ENCODE peak calls at places on chromosomes 7 and 10, in four cellular contexts. Y is mesenteric fat pad; I is activated CD8-positive, alpha-beta memory T cell treated with anti-CD3 and anti-CD28 coated beads for 24 hours; A is GOT3. J is an unnamed sample.

GRCh38 chr10:44955408-44956070 is 4.1 kb upstream of the RASSF4 start:
- DNase-seq in Y (peak; percentile 89), A (no peak), I (peak; percentile 15), J (no peak)

GRCh38 chr7:100400656-100401055 is 27.4 kb downstream of the PILRA start:
- DNase-seq in A (no peak), I (no peak), Y (no peak), J (no peak)

GRCh38 chr7:93359520-93360198 is 127.5 kb downstream of the VPS50 start:
- DNase-seq in Y (no peak), A (no peak), I (no peak), J (peak; percentile 9)

GRCh38 chr7:17233643-17234397 is 64.6 kb upstream of the AHR start:
- DNase-seq in I (peak; percentile 77), A (no peak), Y (peak; percentile 83), J (no peak)

GRCh38 chr10:31062856-31063255 is 31.2 kb upstream of the ZNF438 start:
- DNase-seq in A (no peak), I (no peak), Y (no peak), J (no peak)

GRCh38 chr7:128407751-128408708 is 1.8 kb downstream of the IMPDH1 start:
- DNase-seq in I (no peak), Y (no peak), A (no peak), J (no peak)

GRCh38 chr10:28676297-28676967 is 889 bp upstream of the BAMBI start:
- DNase-seq in Y (no peak), A (no peak), I (no peak), J (no peak)

GRCh38 chr10:128928231-128928836 is 538.7 kb upstream of the MGMT start:
- DNase-seq in I (no peak), A (no peak), Y (no peak), J (no peak)

GRCh38 chr7:70405241-70405640 is 726.7 kb upstream of the GALNT17 start:
- DNase-seq in I (no peak), A (no peak), Y (no peak), J (no peak)

GRCh38 chr10:90443342-90443741 is 414.5 kb downstream of the HTR7 start:
- DNase-seq in Y (no peak), I (no peak), A (no peak), J (no peak)

GRCh38 chr7:123502216-123502615 is 32.2 kb downstream of the IQUB start:
- DNase-seq in Y (no peak), A (no peak), I (no peak), J (no peak)

GRCh38 chr10:76523215-76523614 is 1091.8 kb downstream of the LRMDA start:
- DNase-seq in I (no peak), A (no peak), Y (no peak), J (no peak)

GRCh38 chr7:91796122-91796521 is 84.4 kb downstream of the MTERF1 start:
- DNase-seq in A (no peak), I (no peak), Y (no peak), J (no peak)

GRCh38 chr10:49748006-49748405 is 14.1 kb downstream of the OGDHL start:
- DNase-seq in Y (peak; percentile 71), A (no peak), I (peak; percentile 35), J (no peak)

GRCh38 chr10:113073549-113074189 is 123.6 kb downstream of the TCF7L2 start:
- DNase-seq in I (no peak), Y (peak; percentile 91), A (peak; percentile 65), J (peak; percentile 98)

GRCh38 chr10:101843032-101843991 is at the start of gene KCNIP2:
- DNase-seq in A (no peak), I (peak; percentile 78), Y (peak; percentile 83), J (no peak)

GRCh38 chr7:42064534-42064933 is 172.5 kb downstream of the GLI3 start:
- DNase-seq in I (no peak), A (no peak), Y (no peak), J (no peak)

GRCh38 chr10:119478111-119479047 is 64.1 kb downstream of the RGS10 start:
- DNase-seq in Y (no peak), A (no peak), I (peak; percentile 66), J (no peak)

GRCh38 chr10:71358292-71358691 is 38.4 kb upstream of the CDH23 start:
- DNase-seq in A (no peak), Y (no peak), I (no peak), J (no peak)

GRCh38 chr10:125159486-125159931 is 854 bp downstream of the CTBP2 start:
- DNase-seq in I (no peak), Y (peak; percentile 90), A (no peak), J (no peak)

GRCh38 chr7:7922684-7923385 is 45.8 kb upstream of the GLCCI1 start:
- DNase-seq in A (no peak), Y (no peak), I (no peak), J (no peak)

GRCh38 chr10:113216068-113216467 is 266.0 kb downstream of the TCF7L2 start:
- DNase-seq in A (no peak), I (no peak), Y (no peak), J (peak; percentile 17)

GRCh38 chr7:154484406-154484805 is 432.2 kb downstream of the DPP6 start:
- DNase-seq in A (no peak), I (no peak), Y (no peak), J (no peak)

GRCh38 chr10:84537447-84537931 is 209.1 kb downstream of the CCSER2 start:
- DNase-seq in A (no peak), I (no peak), Y (no peak), J (peak; percentile 50)

GRCh38 chr10:28180654-28181053 is 122.2 kb downstream of the MPP7 start:
- DNase-seq in A (no peak), Y (no peak), I (no peak), J (peak; percentile 42)

GRCh38 chr10:1424648-1425047 is 312.7 kb downstream of the ADARB2 start:
- DNase-seq in A (no peak), Y (no peak), I (no peak), J (no peak)

GRCh38 chr7:29969706-29970105 is 19.9 kb downstream of the SCRN1 start:
- DNase-seq in I (no peak), Y (no peak), A (no peak), J (no peak)

GRCh38 chr7:158292948-158293347 is 294.7 kb downstream of the PTPRN2 start:
- DNase-seq in Y (no peak), A (no peak), I (no peak), J (no peak)

GRCh38 chr10:49139000-49139865 is 5.4 kb upstream of the FAM170B start:
- DNase-seq in A (peak; percentile 42), Y (no peak), I (peak; percentile 37), J (peak; percentile 22)

GRCh38 chr7:137882261-137882668 is 35.5 kb upstream of the DGKI start:
- DNase-seq in I (no peak), A (peak; percentile 67), Y (no peak), J (peak; percentile 98)

GRCh38 chr10:73247509-73248258 is 629 bp upstream of the DNAJC9 start:
- DNase-seq in A (no peak), I (no peak), Y (no peak), J (no peak)

GRCh38 chr10:63429280-63429679 is 36.5 kb downstream of the JMJD1C start:
- DNase-seq in Y (no peak), A (no peak), I (no peak), J (no peak)

GRCh38 chr7:116798205-116798730 is 64.1 kb upstream of the CAPZA2 start:
- DNase-seq in I (no peak), Y (no peak), A (no peak), J (no peak)

GRCh38 chr10:90993340-90993739 is 72.5 kb upstream of the ANKRD1 start:
- DNase-seq in Y (no peak), I (no peak), A (no peak), J (no peak)

GRCh38 chr7:124072603-124073324 is 39.9 kb upstream of the TMEM229A start:
- DNase-seq in Y (no peak), A (no peak), I (no peak), J (peak; percentile 54)

GRCh38 chr7:1972734-1973133 is 260.0 kb downstream of the MAD1L1 start:
- DNase-seq in I (no peak), A (no peak), Y (no peak), J (no peak)

GRCh38 chr7:12090757-12091134 is 120.3 kb upstream of the TMEM106B start:
- DNase-seq in Y (no peak), A (no peak), I (no peak), J (no peak)

GRCh38 chr10:29304259-29305030 is 15.6 kb downstream of the LYZL1 start:
- DNase-seq in I (no peak), Y (no peak), A (peak; percentile 5), J (peak; percentile 67)

GRCh38 chr7:140533394-140533872 is 54.1 kb upstream of the MKRN1 start:
- DNase-seq in Y (no peak), I (no peak), A (no peak), J (no peak)